ENCODE peak calls at places on chromosomes 4 and X, in seven cellular contexts. A is psoas muscle, N is tibial nerve, P is neural progenitor cell, H is GM13977, Z is transverse colon, Y is NB4. S is an unnamed sample.

GRCh38 chrX:23822397-23822796 is 39.4 kb downstream of the SAT1 start:
- DNase-seq in A (no peak), N (no peak), P (no peak), H (no peak), Z (peak), Y (no peak), S (no peak)

GRCh38 chr4:53599632-53600031 is 8.3 kb upstream of the LNX1 start:
- DNase-seq in A (no peak), N (no peak), P (no peak), H (no peak), Z (no peak), Y (no peak), S (no peak)

GRCh38 chr4:183241771-183242170 is 78.3 kb downstream of the CLDN22 start:
- DNase-seq in A (no peak), N (no peak), P (no peak), H (no peak), Z (no peak), Y (no peak), S (no peak)

GRCh38 chr4:8409271-8410065 is 31.1 kb downstream of the ACOX3 start:
- DNase-seq in A (no peak), N (no peak), P (no peak), H (no peak), Z (peak), Y (peak), S (peak)

GRCh38 chrX:41405551-41405950 is 41.6 kb upstream of the NYX start:
- DNase-seq in A (no peak), N (no peak), P (no peak), H (no peak), Z (no peak), Y (no peak), S (no peak)

GRCh38 chrX:120290107-120290506 is 21.2 kb downstream of the TMEM255A start:
- DNase-seq in A (no peak), N (no peak), P (no peak), H (no peak), Z (no peak), Y (no peak), S (no peak)

GRCh38 chrX:54921427-54922021 is 900 bp downstream of the TRO start:
- DNase-seq in A (peak), N (peak), P (peak), H (peak), Z (peak), Y (no peak), S (peak)

GRCh38 chr4:7818676-7819041 is 121.0 kb downstream of the AFAP1 start:
- DNase-seq in A (no peak), N (no peak), P (no peak), H (no peak), Z (no peak), Y (no peak), S (no peak)

GRCh38 chr4:152956650-152957436 is 20.7 kb downstream of the FHDC1 start:
- DNase-seq in A (no peak), N (no peak), P (no peak), H (no peak), Z (peak), Y (no peak), S (no peak)

GRCh38 chr4:187451776-187452175 is 543.8 kb upstream of the ZFP42 start:
- DNase-seq in A (no peak), N (no peak), P (no peak), H (no peak), Z (no peak), Y (no peak), S (no peak)

GRCh38 chrX:136866337-136867095 is 14.0 kb downstream of the RBMX start:
- DNase-seq in A (no peak), N (no peak), P (no peak), H (no peak), Z (no peak), Y (no peak), S (no peak)

DNA sequence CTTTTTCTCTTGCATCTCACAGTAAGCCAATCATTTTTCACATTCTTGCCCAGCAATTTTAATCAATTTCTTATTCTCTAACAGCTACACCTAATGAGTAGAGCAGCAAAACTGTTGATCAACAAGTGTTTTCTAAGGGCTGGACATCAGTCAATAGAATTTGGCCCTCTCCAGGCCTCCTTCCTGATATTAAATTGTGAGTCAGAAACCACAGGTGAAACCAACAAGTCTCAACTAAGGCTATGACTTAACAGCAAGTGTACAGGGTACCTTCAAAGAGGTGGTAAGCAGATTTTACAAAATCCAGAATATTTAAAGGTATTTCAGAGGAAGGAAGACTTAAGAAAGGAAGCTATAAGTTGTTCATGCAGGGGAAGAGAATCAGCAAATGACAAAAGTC is 156.5 kb upstream of the ARHGAP24 start:
- DNase-seq in A (no peak), N (no peak), P (no peak), H (no peak), Z (no peak), Y (no peak), S (no peak)
- TF ChIP-seq CTCF in A (no peak), N (no peak), P (no peak), H (no peak), Z (no peak), Y (no peak), S (no peak)

DNA sequence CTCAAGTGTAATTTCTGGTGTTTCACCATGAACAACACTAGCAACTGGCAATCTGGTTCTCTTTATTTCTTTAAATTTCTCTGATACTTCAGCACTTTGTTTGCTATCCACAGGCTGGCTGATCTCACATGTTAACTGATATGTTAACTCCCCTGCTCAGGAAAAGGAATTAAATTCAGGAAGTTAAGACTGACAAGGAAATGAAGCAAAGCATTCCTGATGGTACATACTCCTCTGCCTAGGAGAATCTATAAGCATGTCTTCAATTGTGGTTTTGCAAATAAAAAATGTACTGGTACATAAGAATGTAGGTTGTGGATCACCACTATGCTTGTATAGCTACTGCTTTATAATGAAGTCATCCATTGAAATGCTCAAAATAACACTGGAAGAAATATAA is 1119.2 kb upstream of the INTU start:
- DNase-seq in A (no peak), N (no peak), P (no peak), H (no peak), Z (no peak), Y (no peak), S (no peak)
- TF ChIP-seq CTCF in A (no peak), N (no peak), P (no peak), H (no peak), Z (no peak), Y (no peak), S (no peak)

GRCh38 chr4:81260443-81261102 is 45.6 kb upstream of the PRKG2 start:
- DNase-seq in A (no peak), N (no peak), P (peak), H (no peak), Z (no peak), Y (no peak), S (no peak)
- TF ChIP-seq CTCF in A (no peak), N (no peak), P (peak), H (peak), Z (peak), Y (peak), S (no peak)

GRCh38 chr4:122576261-122577188 is 44.3 kb downstream of the IL21 start:
- DNase-seq in A (no peak), N (peak), P (peak), H (peak), Z (no peak), Y (peak), S (no peak)
- TF ChIP-seq CTCF in A (peak), N (peak), P (peak), H (peak), Z (no peak), Y (peak), S (peak)

DNA sequence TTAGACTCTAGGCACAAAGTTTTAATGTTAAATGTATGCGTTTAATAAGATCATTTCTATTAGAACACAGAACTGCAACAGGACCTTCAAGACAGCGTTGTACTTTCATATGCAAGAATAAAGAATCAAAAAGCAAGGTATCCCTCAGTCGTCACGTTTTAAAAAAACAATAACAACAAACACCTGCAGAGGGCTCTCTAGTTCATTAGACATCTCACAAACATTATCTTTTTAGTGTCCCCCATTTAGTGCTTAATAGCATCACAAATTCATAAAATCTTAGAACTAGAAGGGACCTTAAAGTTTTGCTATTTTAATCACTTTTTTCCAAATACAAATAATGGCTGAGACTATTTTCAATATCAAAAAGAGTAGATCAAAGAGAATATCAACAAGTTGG is 236.6 kb downstream of the DCHS2 start:
- DNase-seq in A (no peak), N (no peak), P (no peak), H (peak), Z (no peak), Y (no peak), S (no peak)
- TF ChIP-seq CTCF in A (no peak), N (no peak), P (peak), H (peak), Z (no peak), Y (peak), S (no peak)